ENCODE peak calls at places on chromosomes 16 and 17, in five cellular contexts. N is NB4, W is NCI-H774, B is tibial artery, Y is EH. R is an unnamed sample.

GRCh38 chr16:81238296-81239011 is at the start of gene BCO1:
- DNase-seq in N (no peak), W (no peak), B (no peak), Y (peak; percentile 62), R (peak; percentile 60)

GRCh38 chr16:84143784-84144199 is 1.2 kb downstream of the HSDL1 start:
- DNase-seq in N (peak; percentile 12), W (no peak), B (no peak), Y (no peak), R (no peak)

GRCh38 chr16:4531816-4532215 is 6.8 kb downstream of the CDIP1 start:
- DNase-seq in N (no peak), W (no peak), B (no peak), Y (no peak), R (no peak)

GRCh38 chr16:1906846-1907165 is 11.4 kb downstream of the HS3ST6 start:
- DNase-seq in N (no peak), W (no peak), B (no peak), Y (peak; percentile 31), R (no peak)

GRCh38 chr17:77890771-77891170 is 67.7 kb upstream of the TNRC6C start:
- DNase-seq in N (no peak), W (no peak), B (no peak), Y (no peak), R (no peak)

GRCh38 chr17:40190197-40191021 is 13.1 kb downstream of the RAPGEFL1 start:
- DNase-seq in N (peak; percentile 32), W (no peak), B (no peak), Y (peak; percentile 25), R (no peak)

GRCh38 chr17:76983075-76983411 is 114.8 kb downstream of the MGAT5B start:
- DNase-seq in N (no peak), W (no peak), B (no peak), Y (no peak), R (no peak)

GRCh38 chr17:8621585-8621984 is 8.9 kb downstream of the MYH10 start:
- DNase-seq in N (peak; percentile 2), W (no peak), B (no peak), Y (peak; percentile 41), R (no peak)

GRCh38 chr16:77897038-77897437 is 108.7 kb downstream of the VAT1L start:
- DNase-seq in N (peak; percentile 42), W (no peak), B (no peak), Y (peak; percentile 46), R (no peak)

GRCh38 chr17:80920406-80920805 is 71.2 kb upstream of the CHMP6 start:
- DNase-seq in N (no peak), W (no peak), B (no peak), Y (no peak), R (no peak)

GRCh38 chr17:41665566-41666335 is 22.9 kb upstream of the EIF1 start:
- DNase-seq in N (peak; percentile 86), W (peak; percentile 96), B (peak; percentile 78), Y (peak; percentile 82), R (peak; percentile 93)

GRCh38 chr16:1045363-1046270 is 26.9 kb upstream of the SSTR5 start:
- DNase-seq in N (no peak), W (no peak), B (no peak), Y (no peak), R (no peak)

GRCh38 chr17:21223086-21223485 is 9.1 kb upstream of the TMEM11 start:
- DNase-seq in N (no peak), W (no peak), B (no peak), Y (no peak), R (no peak)

GRCh38 chr17:28041844-28042656 is 427 bp upstream of the NLK start:
- DNase-seq in N (no peak), W (no peak), B (no peak), Y (peak; percentile 34), R (no peak)